ENCODE peak calls at places on chromosomes 4 and X, in eight cellular contexts. Y is H4; P is NCI-H460; H is heart right ventricle; X is stimulated activated CD4-positive, alpha-beta T cell treated with anti-CD3 and anti-CD28 coated beads, Interleukin-15, amount 100 ng/mL, for 1 hour; T is RPMI8226; W is AG10803; S is T-cell. Z is an unnamed sample.

GRCh38 chr4:137677851-137678250 is 145.6 kb upstream of the PCDH18 start:
- DNase-seq in H (no peak), X (no peak), T (no peak), Y (no peak), S (no peak), W (peak), P (no peak), Z (no peak)

GRCh38 chrX:125150231-125150630 is 169.4 kb upstream of the TEX13C start:
- DNase-seq in S (no peak), H (no peak), T (no peak), X (no peak), Y (peak), P (no peak), W (no peak), Z (no peak)

GRCh38 chr4:128848461-128848860 is 39.0 kb downstream of the JADE1 start:
- DNase-seq in Y (no peak), H (no peak), P (no peak), W (no peak), T (no peak), X (no peak), S (no peak), Z (no peak)

GRCh38 chr4:3311489-3312171 is 18.8 kb downstream of the RGS12 start:
- DNase-seq in T (no peak), P (no peak), H (no peak), W (no peak), S (no peak), Y (no peak), X (no peak), Z (no peak)

GRCh38 chrX:140343226-140343873 is 161.5 kb downstream of the SOX3 start:
- DNase-seq in T (no peak), W (no peak), H (no peak), Y (no peak), X (no peak), S (no peak), P (peak), Z (no peak)

GRCh38 chr4:52157641-52158316 is 106.7 kb downstream of the SPATA18 start:
- DNase-seq in P (no peak), X (no peak), W (peak), Y (no peak), T (no peak), S (no peak), H (peak), Z (no peak)

GRCh38 chr4:39528056-39528465 is 822 bp upstream of the UGDH start:
- DNase-seq in W (peak), X (no peak), Y (no peak), T (peak), H (no peak), P (peak), S (no peak), Z (no peak)

GRCh38 chr4:13524504-13525243 is 19.6 kb downstream of the NKX3-2 start:
- DNase-seq in P (no peak), H (no peak), X (no peak), T (no peak), W (peak), S (no peak), Y (no peak), Z (no peak)

GRCh38 chr4:6281436-6282144 is 11.9 kb downstream of the WFS1 start:
- DNase-seq in P (no peak), H (peak), X (no peak), Y (no peak), S (no peak), W (no peak), T (no peak), Z (no peak)

GRCh38 chr4:8345053-8345945 is 75.7 kb downstream of the HTRA3 start:
- DNase-seq in H (no peak), T (no peak), X (no peak), W (no peak), Y (no peak), P (no peak), S (no peak), Z (no peak)

GRCh38 chrX:52420824-52421443 is 52.1 kb downstream of the XAGE2 start:
- DNase-seq in H (no peak), T (no peak), W (peak), P (no peak), S (no peak), Y (no peak), X (no peak), Z (no peak)

GRCh38 chr4:6834867-6835266 is 52.3 kb downstream of the KIAA0232 start:
- DNase-seq in X (no peak), H (no peak), Y (no peak), S (no peak), W (peak), P (no peak), T (no peak), Z (no peak)

GRCh38 chr4:108081251-108081650 is 87.5 kb downstream of the LEF1 start:
- DNase-seq in P (no peak), T (no peak), H (no peak), S (peak), X (no peak), Y (no peak), W (no peak), Z (no peak)

GRCh38 chrX:49876750-49877149 is 2.5 kb upstream of the USP27X start:
- DNase-seq in X (no peak), P (peak), H (no peak), Y (peak), T (peak), W (peak), S (peak), Z (peak)

GRCh38 chr4:161714022-161714751 is 449.6 kb downstream of the FSTL5 start:
- DNase-seq in P (no peak), X (no peak), H (no peak), W (peak), Y (peak), S (no peak), T (no peak), Z (no peak)

Z was measured in naive B cell.